ENCODE peak calls at places on chromosomes 13 and 19, in six cellular contexts. S is A549, I is NB4, E is K562, D is HepG2, Q is GM12878. Y is an unnamed sample.

GRCh38 chr13:73635166-73635787 is 498.9 kb downstream of the KLF12 start:
- DNase-seq in S (no peak), I (no peak), E (no peak), D (no peak), Q (no peak), Y (no peak)

GRCh38 chr19:35045667-35046300 is 4.3 kb downstream of the HPN start:
- DNase-seq in S (peak; percentile 81), I (peak; percentile 62), E (peak; percentile 69), D (no peak), Q (peak; percentile 16), Y (peak; percentile 24)

GRCh38 chr13:35994131-35994966 is 136.8 kb downstream of the DCLK1 start:
- DNase-seq in S (no peak), I (no peak), E (no peak), D (no peak), Q (no peak), Y (no peak)

GRCh38 chr13:48478401-48478800 is 54.5 kb downstream of the RCBTB2 start:
- DNase-seq in S (no peak), I (no peak), E (no peak), D (no peak), Q (no peak), Y (no peak)

GRCh38 chr13:106318941-106319411 is 216.5 kb downstream of the EFNB2 start:
- DNase-seq in S (peak; percentile 47), I (peak; percentile 74), E (no peak), D (no peak), Q (no peak), Y (peak; percentile 97)

GRCh38 chr19:4977299-4978174 is 8.6 kb downstream of the KDM4B start:
- DNase-seq in S (no peak), I (no peak), E (no peak), D (no peak), Q (no peak), Y (no peak)

GRCh38 chr19:52535831-52536800 is 8.6 kb downstream of the ZNF808 start:
- DNase-seq in S (no peak), I (peak; percentile 88), E (no peak), D (no peak), Q (peak; percentile 67), Y (peak; percentile 64)

GRCh38 chr13:112616586-112617381 is 28.8 kb upstream of the TUBGCP3 start:
- DNase-seq in S (peak; percentile 51), I (peak; percentile 62), E (peak; percentile 58), D (peak; percentile 35), Q (no peak), Y (peak; percentile 53)

GRCh38 chr19:51771369-51771768 is 10.4 kb downstream of the FPR2 start:
- DNase-seq in S (no peak), I (peak; percentile 86), E (no peak), D (no peak), Q (no peak), Y (no peak)

DNA sequence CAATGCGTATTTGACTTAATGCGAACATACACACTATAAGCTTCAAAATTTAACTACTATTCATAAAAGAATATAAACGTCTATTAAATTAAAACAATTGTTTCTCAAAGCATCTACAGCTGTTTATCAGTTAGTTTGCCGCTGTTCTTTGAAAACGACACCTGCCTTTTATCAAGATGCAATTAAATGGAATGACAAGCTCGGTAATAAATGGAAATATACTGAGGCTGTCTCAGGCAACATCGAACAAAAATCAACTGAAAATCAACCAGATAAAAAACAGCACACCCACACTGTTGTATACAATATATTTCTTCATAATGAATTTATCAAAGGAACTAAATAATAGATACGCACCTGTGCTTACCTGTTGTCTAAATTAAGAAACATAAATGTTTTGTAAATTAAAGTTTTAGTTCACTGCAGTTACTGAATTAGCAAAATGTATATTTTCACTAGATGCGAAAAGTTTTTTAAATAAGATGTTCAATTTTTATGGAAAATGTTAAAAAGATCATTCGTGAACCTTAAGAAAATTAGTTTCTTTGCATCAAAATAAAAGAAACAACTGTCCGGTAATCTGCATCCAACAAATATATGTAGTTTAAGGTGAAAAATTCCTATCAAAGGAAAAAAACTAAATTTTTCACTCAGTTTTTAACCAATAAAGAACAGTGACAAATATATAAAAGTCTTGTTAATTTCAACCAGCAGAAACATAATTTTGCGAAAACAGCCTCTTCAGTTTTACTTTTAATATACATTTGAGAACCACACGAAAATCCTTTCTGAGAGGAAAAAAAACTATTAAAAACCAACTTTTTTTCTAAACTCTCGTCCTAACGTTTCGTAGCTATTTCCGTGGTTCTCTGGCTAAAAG is 64.3 kb downstream of the KCNRG start:
- DNase-seq in S (no peak), I (no peak), E (no peak), D (no peak), Q (no peak), Y (peak; percentile 42)
- TF ChIP-seq MYC in S (no peak), I (no peak), E (no peak), D (no peak), Q (no peak), Y (no peak)

DNA sequence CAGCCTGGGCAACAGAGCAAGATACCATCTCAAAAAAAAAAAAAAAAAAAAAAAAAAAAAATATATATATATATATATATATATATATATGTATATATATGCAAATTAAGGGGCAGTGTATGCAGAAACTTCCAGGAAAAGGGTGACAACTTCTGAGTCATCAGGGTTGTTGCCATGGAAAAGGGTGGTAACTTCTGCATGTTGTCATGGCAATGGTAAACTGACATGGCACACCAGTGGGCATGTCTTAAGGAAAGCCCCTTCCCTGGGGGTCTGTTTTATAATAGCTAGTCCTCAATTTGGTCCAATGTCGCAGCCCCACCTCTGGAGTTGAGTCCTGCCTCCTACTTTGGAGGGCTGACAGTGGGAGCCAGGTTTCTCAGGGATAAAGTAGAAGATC is 7.4 kb upstream of the FCHO1 start:
- DNase-seq in S (peak; percentile 64), I (peak; percentile 50), E (peak; percentile 57), D (no peak), Q (no peak), Y (peak; percentile 40)
- TF ChIP-seq MAX in S (no peak), I (no peak), E (no peak), D (no peak), Q (no peak), Y (no peak)

DNA sequence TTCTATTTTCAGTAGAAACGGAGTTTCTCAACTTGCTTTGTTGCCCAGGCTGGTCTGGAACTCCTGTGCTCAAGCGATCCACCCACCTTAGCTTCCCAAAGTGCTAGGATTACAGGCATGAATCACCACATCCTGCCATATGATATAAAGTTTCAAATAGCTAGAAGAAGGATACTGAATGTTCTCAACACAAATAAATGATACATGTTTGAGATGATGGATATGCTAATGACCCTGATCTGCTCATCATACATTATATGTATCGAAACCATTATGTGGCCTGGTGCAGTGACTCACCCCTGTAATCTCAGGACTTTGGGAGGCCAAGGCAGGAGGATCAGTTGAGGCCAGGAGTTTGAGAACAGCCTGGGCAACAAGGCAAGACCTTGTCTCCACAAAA is 11.5 kb downstream of the CIB3 start:
- DNase-seq in S (peak; percentile 65), I (no peak), E (no peak), D (no peak), Q (no peak), Y (peak; percentile 38)
- TF ChIP-seq MYC in S (no peak), I (no peak), E (no peak), D (no peak), Q (no peak), Y (no peak)

DNA sequence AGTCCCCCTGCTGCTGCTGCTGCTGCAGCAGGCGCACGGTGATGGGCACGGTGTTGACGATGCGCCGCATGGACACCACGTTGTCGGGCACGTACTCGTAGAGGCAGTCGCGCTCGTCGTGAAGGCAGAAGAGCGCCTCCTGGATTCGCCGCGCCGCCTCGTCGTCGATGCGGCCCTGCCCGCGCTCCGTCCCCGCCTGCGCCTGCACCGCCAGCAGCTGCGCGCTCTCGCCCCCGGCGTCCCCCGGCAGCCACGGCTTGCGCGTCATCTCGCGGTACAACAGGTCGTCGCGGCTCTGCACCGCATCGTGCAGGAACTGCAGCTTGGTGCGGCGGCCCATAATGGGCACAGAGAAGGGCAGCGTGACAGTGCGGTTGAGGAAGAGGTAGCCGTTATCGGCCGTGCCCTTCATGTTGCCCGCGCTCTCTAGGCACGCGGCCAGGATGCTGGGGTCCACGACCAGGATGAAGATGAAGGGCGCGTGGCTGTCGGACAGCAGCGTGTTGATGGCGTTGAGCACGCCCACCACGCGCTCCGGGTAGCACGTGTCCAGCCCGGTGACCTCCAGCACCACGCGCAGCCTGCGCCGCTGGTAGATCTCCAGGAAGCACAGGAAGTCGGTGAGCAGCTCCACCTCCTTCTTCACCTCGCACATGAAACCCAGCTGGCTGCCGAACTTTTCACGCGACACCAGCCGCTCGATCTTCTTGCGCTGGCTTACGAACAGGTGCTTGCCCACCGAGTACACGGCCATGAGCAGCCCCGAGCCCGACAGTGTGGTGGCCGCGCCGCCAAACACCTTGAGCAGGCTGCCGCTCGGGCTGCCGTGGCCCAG is 8.1 kb downstream of the NKPD1 start:
- DNase-seq in S (no peak), I (no peak), E (no peak), D (no peak), Q (no peak), Y (peak; percentile 48)
- TF ChIP-seq MAX in S (no peak), I (no peak), E (no peak), D (no peak), Q (peak; percentile 55), Y (peak; percentile 73)

DNA sequence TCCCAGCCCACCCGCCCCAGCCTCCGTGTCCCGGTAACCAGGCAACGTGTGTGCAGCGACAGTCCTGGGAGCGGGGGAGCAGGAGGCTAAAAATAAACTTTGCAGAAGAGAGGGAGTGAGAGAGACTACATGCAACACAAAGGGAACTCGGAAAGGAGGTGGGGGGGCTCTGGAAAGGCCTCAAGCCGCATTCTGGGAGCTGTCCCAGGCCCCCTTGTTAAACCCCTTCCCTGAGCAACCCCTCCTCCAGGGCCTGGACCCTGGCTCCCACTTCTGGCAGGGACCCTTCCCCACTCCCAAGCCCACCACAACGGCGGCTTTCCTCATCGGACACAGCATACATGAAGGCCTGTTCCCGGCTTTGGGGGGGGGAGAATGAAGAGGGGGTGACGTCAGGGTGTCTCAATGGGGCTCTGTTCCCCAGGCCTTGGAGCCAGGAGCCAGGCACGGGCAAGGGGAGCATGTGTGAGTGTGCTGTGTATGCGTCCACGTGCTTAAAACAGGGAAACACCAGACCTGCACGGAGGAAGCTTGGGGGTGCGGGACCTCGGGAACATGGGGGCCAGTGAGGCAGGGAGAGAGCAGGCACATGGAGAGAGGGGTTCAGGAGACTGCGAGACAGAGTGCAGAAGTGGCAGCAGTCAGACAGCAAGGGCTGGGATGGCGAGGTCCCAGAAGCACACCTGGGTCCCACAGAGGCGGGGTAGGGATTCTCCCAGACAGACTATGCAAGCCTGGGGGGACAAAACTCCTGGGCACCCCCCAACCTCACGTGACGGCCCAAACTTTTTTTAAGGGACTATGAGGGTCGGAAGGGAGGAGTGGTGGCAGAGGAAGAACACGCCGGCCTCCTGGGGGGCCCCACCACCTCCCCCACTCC is 2.3 kb downstream of the ERF start:
- DNase-seq in S (peak; percentile 52), I (no peak), E (peak; percentile 57), D (no peak), Q (no peak), Y (no peak)
- TF ChIP-seq MYC in S (no peak), I (no peak), E (peak; percentile 16), D (peak; percentile 53), Q (no peak), Y (no peak)